ENCODE peak calls at places on chromosomes 16 and 17, in four cellular contexts. F is activated T-cell treated with anti-CD3 and anti-CD28 coated beads, Interleukin-2, amount 50 U/mL, for 72 hours; P is stimulated activated CD8-positive, alpha-beta memory T cell treated with anti-CD3 and anti-CD28 coated beads, Interleukin-4, amount 100 ng/mL, for 48 hours; A is sciatic nerve. D is an unnamed sample.

GRCh38 chr17:72407336-72408121 is 286.7 kb downstream of the SOX9 start:
- DNase-seq in F (no peak), P (no peak), A (no peak), D (no peak)

GRCh38 chr17:58413684-58414083 is 3.6 kb downstream of the RNF43 start:
- DNase-seq in F (no peak), P (no peak), A (no peak), D (no peak)

GRCh38 chr17:55448681-55449080 is 27.0 kb upstream of the MMD start:
- DNase-seq in F (no peak), P (no peak), A (no peak), D (peak; percentile 36)

GRCh38 chr17:50064253-50064991 is 8.5 kb downstream of the ITGA3 start:
- DNase-seq in F (no peak), P (no peak), A (no peak), D (no peak)

GRCh38 chr16:46907061-46907774 is 23.1 kb downstream of the GPT2 start:
- DNase-seq in F (no peak), P (no peak), A (no peak), D (no peak)

GRCh38 chr16:22130528-22130927 is 31.8 kb upstream of the SDR42E2 start:
- DNase-seq in F (no peak), P (no peak), A (no peak), D (no peak)

GRCh38 chr17:75315541-75316243 is 26.5 kb upstream of the SLC25A19 start:
- DNase-seq in F (peak; percentile 52), P (peak; percentile 42), A (no peak), D (no peak)

GRCh38 chr17:67993153-67993997 is 2.9 kb downstream of the C17orf58 start:
- DNase-seq in F (peak; percentile 87), P (peak; percentile 78), A (peak; percentile 88), D (peak; percentile 57)

GRCh38 chr17:62720126-62720850 is 87.8 kb downstream of the MARCHF10 start:
- DNase-seq in F (no peak), P (no peak), A (no peak), D (no peak)

GRCh38 chr17:1228752-1229353 is 41.4 kb upstream of the BHLHA9 start:
- DNase-seq in F (peak; percentile 20), P (no peak), A (no peak), D (no peak)

GRCh38 chr16:2983706-2984136 is 3.5 kb upstream of the PKMYT1 start:
- DNase-seq in F (peak; percentile 85), P (peak; percentile 90), A (peak; percentile 86), D (peak; percentile 33)

GRCh38 chr17:63275318-63275967 is 170.7 kb downstream of the CYB561 start:
- DNase-seq in F (peak; percentile 27), P (no peak), A (no peak), D (no peak)

GRCh38 chr16:57411362-57411976 is 6.9 kb downstream of the CCL17 start:
- DNase-seq in F (no peak), P (no peak), A (no peak), D (no peak)

GRCh38 chr16:27217256-27217655 is 13.9 kb downstream of the KDM8 start:
- DNase-seq in F (no peak), P (no peak), A (no peak), D (no peak)

GRCh38 chr16:86601356-86601755 is 23.0 kb downstream of the FOXL1 start:
- DNase-seq in F (no peak), P (no peak), A (no peak), D (no peak)

GRCh38 chr17:2337811-2338657 is 733 bp downstream of the SGSM2 start:
- DNase-seq in F (peak; percentile 74), P (peak; percentile 71), A (peak; percentile 74), D (no peak)

GRCh38 chr17:64531955-64532371 is 25.2 kb downstream of the CEP95 start:
- DNase-seq in F (no peak), P (no peak), A (no peak), D (no peak)

GRCh38 chr17:17051791-17052461 is 9.7 kb downstream of the MPRIP start:
- DNase-seq in F (no peak), P (no peak), A (peak; percentile 58), D (no peak)

GRCh38 chr16:1890701-1891035 is 18.7 kb upstream of the MEIOB start:
- DNase-seq in F (no peak), P (no peak), A (no peak), D (no peak)

GRCh38 chr16:48102083-48103008 is 53.4 kb downstream of the ABCC12 start:
- DNase-seq in F (no peak), P (no peak), A (no peak), D (no peak)

GRCh38 chr17:17663160-17664072 is 17.8 kb upstream of the RAI1 start:
- DNase-seq in F (peak; percentile 79), P (peak; percentile 86), A (no peak), D (no peak)

GRCh38 chr17:413706-414440 is 61.3 kb upstream of the RPH3AL start:
- DNase-seq in F (no peak), P (no peak), A (no peak), D (no peak)

GRCh38 chr16:2785101-2785991 is 2.0 kb downstream of the PRSS33 start:
- DNase-seq in F (peak; percentile 49), P (peak; percentile 64), A (peak; percentile 58), D (no peak)